ENCODE peak calls at places on chromosomes 3 and 15, in eight cellular contexts. One of them, this sample, is unnamed.

GRCh38 chr15:64185331-64185911 is 22.6 kb upstream of the PPIB start:
- DNase-seq in HCT116: no peak
- DNase-seq in K562: no peak
- DNase-seq in H1: no peak
- DNase-seq in endothelial cell of umbilical vein: no peak
- DNase-seq in A549: no peak
- DNase-seq in HepG2: no peak
- DNase-seq in GM12878: no peak
- DNase-seq in this sample: peak; percentile 67

GRCh38 chr3:46495901-46496456 is 1.8 kb upstream of the RTP3 start:
- DNase-seq in H1: peak; percentile 40
- DNase-seq in K562: no peak
- DNase-seq in HepG2: no peak
- DNase-seq in GM12878: no peak
- DNase-seq in A549: no peak
- DNase-seq in endothelial cell of umbilical vein: no peak
- DNase-seq in HCT116: no peak
- DNase-seq in this sample: peak; percentile 70

GRCh38 chr3:71063768-71064287 is 519.7 kb downstream of the FOXP1 start:
- DNase-seq in A549: no peak
- DNase-seq in endothelial cell of umbilical vein: no peak
- DNase-seq in HCT116: no peak
- DNase-seq in HepG2: peak; percentile 49
- DNase-seq in K562: peak; percentile 21
- DNase-seq in GM12878: no peak
- DNase-seq in H1: no peak
- DNase-seq in this sample: peak; percentile 38

GRCh38 chr3:72274511-72275295 is 489.8 kb upstream of the PROK2 start:
- DNase-seq in HCT116: no peak
- DNase-seq in HepG2: no peak
- DNase-seq in A549: peak; percentile 6
- DNase-seq in GM12878: no peak
- DNase-seq in K562: no peak
- DNase-seq in endothelial cell of umbilical vein: no peak
- DNase-seq in H1: no peak
- DNase-seq in this sample: peak; percentile 71

GRCh38 chr15:98551936-98552562 is 96.3 kb upstream of the IGF1R start:
- DNase-seq in K562: no peak
- DNase-seq in A549: no peak
- DNase-seq in endothelial cell of umbilical vein: no peak
- DNase-seq in HepG2: no peak
- DNase-seq in H1: no peak
- DNase-seq in GM12878: no peak
- DNase-seq in HCT116: no peak
- DNase-seq in this sample: no peak

GRCh38 chr15:50148362-50148963 is 29.4 kb upstream of the ATP8B4 start:
- DNase-seq in A549: peak; percentile 91
- DNase-seq in K562: peak; percentile 31
- DNase-seq in endothelial cell of umbilical vein: peak; percentile 61
- DNase-seq in GM12878: no peak
- DNase-seq in H1: no peak
- DNase-seq in HCT116: peak; percentile 81
- DNase-seq in HepG2: peak; percentile 59
- DNase-seq in this sample: peak; percentile 50

GRCh38 chr15:91515188-91515754 is 338.2 kb upstream of the SLCO3A1 start:
- DNase-seq in endothelial cell of umbilical vein: peak; percentile 14
- DNase-seq in H1: no peak
- DNase-seq in HepG2: no peak
- DNase-seq in K562: no peak
- DNase-seq in GM12878: no peak
- DNase-seq in HCT116: no peak
- DNase-seq in A549: peak; percentile 67
- DNase-seq in this sample: peak; percentile 66

GRCh38 chr3:189260556-189261493 is 89.1 kb downstream of the TPRG1 start:
- DNase-seq in K562: no peak
- DNase-seq in HepG2: no peak
- DNase-seq in HCT116: no peak
- DNase-seq in H1: no peak
- DNase-seq in GM12878: no peak
- DNase-seq in A549: no peak
- DNase-seq in endothelial cell of umbilical vein: no peak
- DNase-seq in this sample: no peak

GRCh38 chr15:88002721-88003120 is 253.8 kb downstream of the NTRK3 start:
- DNase-seq in A549: no peak
- DNase-seq in GM12878: no peak
- DNase-seq in H1: no peak
- DNase-seq in HepG2: no peak
- DNase-seq in endothelial cell of umbilical vein: no peak
- DNase-seq in HCT116: no peak
- DNase-seq in K562: no peak
- DNase-seq in this sample: no peak

GRCh38 chr15:49038382-49038781 is 7.9 kb downstream of the SECISBP2L start:
- DNase-seq in endothelial cell of umbilical vein: no peak
- DNase-seq in A549: no peak
- DNase-seq in K562: no peak
- DNase-seq in H1: no peak
- DNase-seq in HCT116: no peak
- DNase-seq in HepG2: no peak
- DNase-seq in GM12878: no peak
- DNase-seq in this sample: no peak

GRCh38 chr3:54320376-54320775 is 198.0 kb downstream of the CACNA2D3 start:
- DNase-seq in HepG2: no peak
- DNase-seq in HCT116: no peak
- DNase-seq in endothelial cell of umbilical vein: no peak
- DNase-seq in H1: peak; percentile 8
- DNase-seq in K562: no peak
- DNase-seq in A549: peak; percentile 3
- DNase-seq in GM12878: no peak
- DNase-seq in this sample: peak; percentile 4

DNA sequence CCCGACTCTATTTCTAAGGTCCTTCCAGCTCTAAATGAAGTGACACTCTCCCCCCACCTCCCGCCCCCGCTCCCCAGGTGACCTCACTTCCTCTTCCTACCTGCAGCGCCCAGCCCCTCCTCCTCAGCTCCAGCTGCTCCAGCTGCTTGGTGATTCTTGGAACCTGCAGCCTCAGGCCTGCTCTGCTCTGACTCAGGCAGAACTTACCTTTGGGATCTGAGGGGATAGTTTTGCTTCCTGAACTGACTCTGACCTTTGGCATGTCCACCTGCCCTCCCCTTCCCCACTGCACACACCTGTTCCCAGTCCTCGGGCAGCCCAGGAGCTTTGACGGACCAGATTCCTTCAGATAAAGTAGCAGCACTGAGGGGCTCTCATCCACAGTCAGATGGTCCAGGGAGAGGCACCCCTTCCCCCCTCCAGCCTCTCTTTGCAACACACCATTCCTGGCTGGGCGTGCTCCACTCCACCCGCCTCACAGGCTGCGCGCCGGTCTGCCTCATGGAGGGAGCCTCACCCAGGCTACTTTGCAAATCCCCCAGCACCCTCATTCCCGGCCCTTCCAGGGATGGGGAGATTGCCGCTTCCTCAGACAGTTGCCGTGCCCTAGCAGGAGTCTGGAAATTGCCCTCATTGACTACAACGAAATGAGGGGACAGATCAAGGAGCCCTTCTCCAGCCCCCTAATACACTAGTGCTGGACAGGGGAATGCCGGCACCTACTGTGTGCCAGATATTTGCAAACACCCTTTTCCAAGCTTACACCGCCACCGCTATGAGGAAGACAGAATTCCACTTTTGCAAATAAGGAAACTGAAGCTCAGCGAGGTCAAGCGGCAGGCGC is 695 bp upstream of the C15orf39 start:
- DNase-seq in K562: peak; percentile 50
- DNase-seq in HepG2: peak; percentile 57
- DNase-seq in endothelial cell of umbilical vein: peak; percentile 66
- DNase-seq in H1: peak; percentile 69
- DNase-seq in HCT116: peak; percentile 44
- DNase-seq in A549: no peak
- DNase-seq in GM12878: no peak
- DNase-seq in this sample: peak; percentile 49
- TF ChIP-seq POLR2A in K562: no peak
- TF ChIP-seq POLR2A in HepG2: no peak
- TF ChIP-seq POLR2A in endothelial cell of umbilical vein: no peak
- TF ChIP-seq POLR2A in H1: no peak
- TF ChIP-seq POLR2A in HCT116: no peak
- TF ChIP-seq POLR2A in A549: no peak
- TF ChIP-seq POLR2A in GM12878: peak; percentile 49
- TF ChIP-seq POLR2A in this sample: no peak

GRCh38 chr15:67105991-67106763 is 40.8 kb downstream of the SMAD3 start:
- DNase-seq in K562: no peak
- DNase-seq in H1: no peak
- DNase-seq in HCT116: no peak
- DNase-seq in endothelial cell of umbilical vein: peak; percentile 60
- DNase-seq in A549: no peak
- DNase-seq in HepG2: no peak
- DNase-seq in GM12878: no peak
- DNase-seq in this sample: no peak

GRCh38 chr15:67103869-67104268 is 38.5 kb downstream of the SMAD3 start:
- DNase-seq in endothelial cell of umbilical vein: peak; percentile 87
- DNase-seq in A549: no peak
- DNase-seq in HepG2: no peak
- DNase-seq in K562: no peak
- DNase-seq in H1: no peak
- DNase-seq in GM12878: no peak
- DNase-seq in HCT116: no peak
- DNase-seq in this sample: no peak

GRCh38 chr15:67106764-67107013 is 41.3 kb downstream of the SMAD3 start:
- DNase-seq in endothelial cell of umbilical vein: no peak
- DNase-seq in GM12878: no peak
- DNase-seq in H1: no peak
- DNase-seq in HCT116: no peak
- DNase-seq in A549: no peak
- DNase-seq in K562: no peak
- DNase-seq in HepG2: no peak
- DNase-seq in this sample: no peak

GRCh38 chr15:67104453-67104852 is 39.1 kb downstream of the SMAD3 start:
- DNase-seq in H1: no peak
- DNase-seq in A549: no peak
- DNase-seq in HepG2: no peak
- DNase-seq in GM12878: no peak
- DNase-seq in K562: no peak
- DNase-seq in endothelial cell of umbilical vein: peak; percentile 51
- DNase-seq in HCT116: no peak
- DNase-seq in this sample: no peak

GRCh38 chr15:67105065-67105951 is 39.9 kb downstream of the SMAD3 start:
- DNase-seq in A549: peak; percentile 97
- DNase-seq in K562: no peak
- DNase-seq in HepG2: peak; percentile 93
- DNase-seq in GM12878: no peak
- DNase-seq in H1: no peak
- DNase-seq in HCT116: peak; percentile 90
- DNase-seq in endothelial cell of umbilical vein: peak; percentile 96
- DNase-seq in this sample: no peak
- TF ChIP-seq MAX in A549: peak; percentile 93
- TF ChIP-seq MAX in K562: no peak
- TF ChIP-seq MAX in HepG2: peak; percentile 54
- TF ChIP-seq MAX in GM12878: no peak
- TF ChIP-seq MAX in H1: no peak
- TF ChIP-seq MAX in HCT116: no peak
- TF ChIP-seq MAX in endothelial cell of umbilical vein: no peak
- TF ChIP-seq MAX in this sample: no peak

GRCh38 chr3:132242790-132243189 is 74.4 kb upstream of the ACP3 start:
- DNase-seq in H1: no peak
- DNase-seq in A549: no peak
- DNase-seq in HepG2: no peak
- DNase-seq in GM12878: no peak
- DNase-seq in K562: no peak
- DNase-seq in endothelial cell of umbilical vein: no peak
- DNase-seq in HCT116: no peak
- DNase-seq in this sample: no peak

GRCh38 chr3:132239587-132239986 is 77.6 kb upstream of the ACP3 start:
- DNase-seq in endothelial cell of umbilical vein: no peak
- DNase-seq in A549: no peak
- DNase-seq in K562: no peak
- DNase-seq in HCT116: no peak
- DNase-seq in H1: no peak
- DNase-seq in HepG2: no peak
- DNase-seq in GM12878: no peak
- DNase-seq in this sample: no peak

GRCh38 chr3:132242095-132242494 is 75.1 kb upstream of the ACP3 start:
- DNase-seq in HepG2: no peak
- DNase-seq in H1: no peak
- DNase-seq in A549: no peak
- DNase-seq in K562: no peak
- DNase-seq in endothelial cell of umbilical vein: no peak
- DNase-seq in HCT116: no peak
- DNase-seq in GM12878: no peak
- DNase-seq in this sample: no peak

GRCh38 chr3:132236701-132237651 is 80.2 kb upstream of the ACP3 start:
- DNase-seq in H1: no peak
- DNase-seq in K562: no peak
- DNase-seq in A549: no peak
- DNase-seq in GM12878: no peak
- DNase-seq in endothelial cell of umbilical vein: no peak
- DNase-seq in HepG2: no peak
- DNase-seq in HCT116: no peak
- DNase-seq in this sample: no peak

GRCh38 chr3:132237652-132238032 is 79.6 kb upstream of the ACP3 start:
- DNase-seq in A549: no peak
- DNase-seq in HepG2: no peak
- DNase-seq in H1: no peak
- DNase-seq in endothelial cell of umbilical vein: no peak
- DNase-seq in GM12878: no peak
- DNase-seq in HCT116: no peak
- DNase-seq in K562: no peak
- DNase-seq in this sample: no peak
- TF ChIP-seq CTCF in A549: no peak
- TF ChIP-seq CTCF in HepG2: no peak
- TF ChIP-seq CTCF in H1: no peak
- TF ChIP-seq CTCF in endothelial cell of umbilical vein: no peak
- TF ChIP-seq CTCF in GM12878: no peak
- TF ChIP-seq CTCF in HCT116: no peak
- TF ChIP-seq CTCF in K562: no peak
- TF ChIP-seq CTCF in this sample: no peak

GRCh38 chr3:153734777-153735551 is 386.2 kb upstream of the ARHGEF26 start:
- DNase-seq in H1: no peak
- DNase-seq in HCT116: no peak
- DNase-seq in endothelial cell of umbilical vein: no peak
- DNase-seq in K562: no peak
- DNase-seq in A549: peak; percentile 80
- DNase-seq in GM12878: no peak
- DNase-seq in HepG2: peak; percentile 30
- DNase-seq in this sample: no peak
- TF ChIP-seq POLR2A in H1: no peak
- TF ChIP-seq POLR2A in HCT116: no peak
- TF ChIP-seq POLR2A in endothelial cell of umbilical vein: no peak
- TF ChIP-seq POLR2A in K562: no peak
- TF ChIP-seq POLR2A in A549: no peak
- TF ChIP-seq POLR2A in GM12878: no peak
- TF ChIP-seq POLR2A in HepG2: no peak
- TF ChIP-seq POLR2A in this sample: no peak